ENCODE peak calls at places on chromosomes 5 and 9, in six cellular contexts. One of them, this sample, is unnamed.

GRCh38 chr9:134863306-134863902 is 17.2 kb upstream of the FCN2 start:
- DNase-seq in pancreas: no peak
- DNase-seq in AG04450: no peak
- DNase-seq in dorsolateral prefrontal cortex: no peak
- DNase-seq in OCI-LY7: no peak
- DNase-seq in GM23338: no peak
- DNase-seq in this sample: no peak

GRCh38 chr9:77783518-77783917 is 135.4 kb upstream of the GNA14 start:
- DNase-seq in dorsolateral prefrontal cortex: no peak
- DNase-seq in GM23338: no peak
- DNase-seq in OCI-LY7: no peak
- DNase-seq in pancreas: no peak
- DNase-seq in AG04450: no peak
- DNase-seq in this sample: no peak

GRCh38 chr5:100706796-100707195 is 171.6 kb downstream of the FAM174A start:
- DNase-seq in dorsolateral prefrontal cortex: no peak
- DNase-seq in GM23338: peak; percentile 47
- DNase-seq in pancreas: no peak
- DNase-seq in AG04450: no peak
- DNase-seq in OCI-LY7: peak; percentile 23
- DNase-seq in this sample: no peak

GRCh38 chr5:13189532-13189931 is 755.0 kb downstream of the DNAH5 start:
- DNase-seq in GM23338: no peak
- DNase-seq in dorsolateral prefrontal cortex: no peak
- DNase-seq in pancreas: no peak
- DNase-seq in OCI-LY7: no peak
- DNase-seq in AG04450: no peak
- DNase-seq in this sample: no peak

GRCh38 chr5:135576075-135576599 is 2.7 kb downstream of the CXCL14 start:
- DNase-seq in pancreas: no peak
- DNase-seq in OCI-LY7: no peak
- DNase-seq in GM23338: peak; percentile 34
- DNase-seq in dorsolateral prefrontal cortex: no peak
- DNase-seq in AG04450: no peak
- DNase-seq in this sample: no peak

GRCh38 chr5:119078071-119078846 is 7.4 kb downstream of the DMXL1 start:
- DNase-seq in pancreas: no peak
- DNase-seq in AG04450: no peak
- DNase-seq in GM23338: no peak
- DNase-seq in OCI-LY7: no peak
- DNase-seq in dorsolateral prefrontal cortex: no peak
- DNase-seq in this sample: no peak

GRCh38 chr5:176994460-176995121 is 12.0 kb downstream of the UIMC1 start:
- DNase-seq in OCI-LY7: peak; percentile 95
- DNase-seq in dorsolateral prefrontal cortex: no peak
- DNase-seq in pancreas: peak; percentile 58
- DNase-seq in GM23338: peak; percentile 13
- DNase-seq in AG04450: no peak
- DNase-seq in this sample: no peak

GRCh38 chr5:43658499-43658898 is 55.5 kb downstream of the NNT start:
- DNase-seq in GM23338: no peak
- DNase-seq in dorsolateral prefrontal cortex: no peak
- DNase-seq in OCI-LY7: no peak
- DNase-seq in pancreas: no peak
- DNase-seq in AG04450: peak; percentile 64
- DNase-seq in this sample: no peak

GRCh38 chr5:123429221-123429954 is 6.2 kb upstream of the CEP120 start:
- DNase-seq in GM23338: no peak
- DNase-seq in OCI-LY7: no peak
- DNase-seq in dorsolateral prefrontal cortex: no peak
- DNase-seq in pancreas: no peak
- DNase-seq in AG04450: no peak
- DNase-seq in this sample: no peak

GRCh38 chr9:27125936-27126335 is 16.9 kb downstream of the TEK start:
- DNase-seq in pancreas: no peak
- DNase-seq in GM23338: no peak
- DNase-seq in dorsolateral prefrontal cortex: no peak
- DNase-seq in AG04450: peak; percentile 70
- DNase-seq in OCI-LY7: no peak
- DNase-seq in this sample: no peak

GRCh38 chr9:122392284-122392683 is 21.5 kb downstream of the PTGS1 start:
- DNase-seq in pancreas: no peak
- DNase-seq in dorsolateral prefrontal cortex: no peak
- DNase-seq in GM23338: no peak
- DNase-seq in OCI-LY7: no peak
- DNase-seq in AG04450: no peak
- DNase-seq in this sample: no peak

GRCh38 chr5:161414037-161414436 is 132.5 kb downstream of the GABRB2 start:
- DNase-seq in GM23338: no peak
- DNase-seq in AG04450: no peak
- DNase-seq in pancreas: no peak
- DNase-seq in dorsolateral prefrontal cortex: no peak
- DNase-seq in OCI-LY7: no peak
- DNase-seq in this sample: no peak

GRCh38 chr9:130290353-130291181 is 25.0 kb downstream of the HMCN2 start:
- DNase-seq in OCI-LY7: no peak
- DNase-seq in pancreas: no peak
- DNase-seq in GM23338: no peak
- DNase-seq in AG04450: no peak
- DNase-seq in dorsolateral prefrontal cortex: no peak
- DNase-seq in this sample: no peak

GRCh38 chr5:133952729-133953567 is 15.5 kb downstream of the C5orf15 start:
- DNase-seq in GM23338: no peak
- DNase-seq in AG04450: peak; percentile 84
- DNase-seq in dorsolateral prefrontal cortex: peak; percentile 14
- DNase-seq in pancreas: no peak
- DNase-seq in OCI-LY7: no peak
- DNase-seq in this sample: no peak

GRCh38 chr9:116572095-116572748 is 114.9 kb upstream of the TRIM32 start:
- DNase-seq in dorsolateral prefrontal cortex: peak; percentile 65
- DNase-seq in pancreas: peak; percentile 93
- DNase-seq in OCI-LY7: peak; percentile 33
- DNase-seq in GM23338: peak; percentile 88
- DNase-seq in AG04450: peak; percentile 81
- DNase-seq in this sample: peak; percentile 73

GRCh38 chr5:90551376-90551775 is 7.2 kb upstream of the ADGRV1 start:
- DNase-seq in GM23338: no peak
- DNase-seq in pancreas: no peak
- DNase-seq in dorsolateral prefrontal cortex: no peak
- DNase-seq in AG04450: no peak
- DNase-seq in OCI-LY7: no peak
- DNase-seq in this sample: no peak

GRCh38 chr5:107331312-107331711 is 339.4 kb downstream of the EFNA5 start:
- DNase-seq in OCI-LY7: no peak
- DNase-seq in AG04450: no peak
- DNase-seq in GM23338: no peak
- DNase-seq in pancreas: no peak
- DNase-seq in dorsolateral prefrontal cortex: no peak
- DNase-seq in this sample: no peak

GRCh38 chr5:14399054-14399657 is 182.4 kb upstream of the OTULINL start:
- DNase-seq in pancreas: no peak
- DNase-seq in dorsolateral prefrontal cortex: no peak
- DNase-seq in AG04450: no peak
- DNase-seq in OCI-LY7: peak; percentile 57
- DNase-seq in GM23338: peak; percentile 72
- DNase-seq in this sample: no peak

GRCh38 chr5:1723957-1724821 is 75.4 kb downstream of the MRPL36 start:
- DNase-seq in GM23338: no peak
- DNase-seq in pancreas: no peak
- DNase-seq in dorsolateral prefrontal cortex: no peak
- DNase-seq in AG04450: no peak
- DNase-seq in OCI-LY7: no peak
- DNase-seq in this sample: no peak

GRCh38 chr9:17802249-17802857 is 223.5 kb downstream of the SH3GL2 start:
- DNase-seq in AG04450: no peak
- DNase-seq in pancreas: no peak
- DNase-seq in dorsolateral prefrontal cortex: no peak
- DNase-seq in OCI-LY7: peak; percentile 6
- DNase-seq in GM23338: peak; percentile 38
- DNase-seq in this sample: no peak

GRCh38 chr5:132414634-132415377 is 45.3 kb downstream of the SLC22A5 start:
- DNase-seq in AG04450: no peak
- DNase-seq in OCI-LY7: no peak
- DNase-seq in GM23338: no peak
- DNase-seq in dorsolateral prefrontal cortex: no peak
- DNase-seq in pancreas: no peak
- DNase-seq in this sample: no peak

GRCh38 chr5:156095709-156096241 is 231.2 kb upstream of the SGCD start:
- DNase-seq in OCI-LY7: no peak
- DNase-seq in AG04450: no peak
- DNase-seq in GM23338: no peak
- DNase-seq in dorsolateral prefrontal cortex: no peak
- DNase-seq in pancreas: no peak
- DNase-seq in this sample: no peak
- TF ChIP-seq CTCF in OCI-LY7: no peak
- TF ChIP-seq CTCF in AG04450: no peak
- TF ChIP-seq CTCF in GM23338: no peak
- TF ChIP-seq CTCF in dorsolateral prefrontal cortex: no peak
- TF ChIP-seq CTCF in pancreas: no peak
- TF ChIP-seq CTCF in this sample: no peak

DNA sequence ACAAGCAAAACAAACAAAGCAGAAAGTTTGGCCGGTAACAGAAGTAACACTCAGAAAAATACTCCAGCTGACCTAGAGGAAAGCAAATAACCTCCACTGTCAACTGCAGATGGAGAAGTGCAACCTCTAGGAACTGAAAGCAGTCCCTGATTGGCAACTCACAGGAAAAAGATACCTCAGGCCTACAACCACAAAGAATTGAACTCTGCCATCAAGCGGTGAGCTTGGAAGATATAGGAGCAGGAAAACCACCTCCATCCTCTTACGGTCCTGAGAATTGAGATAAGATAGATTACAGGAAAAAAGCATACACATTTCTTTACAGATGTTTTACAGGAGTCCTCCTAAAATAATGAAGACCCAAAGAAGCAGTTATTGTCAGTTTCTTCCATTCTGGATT is 184.5 kb downstream of the PDZD2 start:
- DNase-seq in OCI-LY7: no peak
- DNase-seq in GM23338: peak; percentile 57
- DNase-seq in AG04450: no peak
- DNase-seq in dorsolateral prefrontal cortex: no peak
- DNase-seq in pancreas: no peak
- DNase-seq in this sample: no peak
- TF ChIP-seq CTCF in OCI-LY7: peak; percentile 31
- TF ChIP-seq CTCF in GM23338: peak; percentile 50
- TF ChIP-seq CTCF in AG04450: no peak
- TF ChIP-seq CTCF in dorsolateral prefrontal cortex: no peak
- TF ChIP-seq CTCF in pancreas: no peak
- TF ChIP-seq CTCF in this sample: no peak

DNA sequence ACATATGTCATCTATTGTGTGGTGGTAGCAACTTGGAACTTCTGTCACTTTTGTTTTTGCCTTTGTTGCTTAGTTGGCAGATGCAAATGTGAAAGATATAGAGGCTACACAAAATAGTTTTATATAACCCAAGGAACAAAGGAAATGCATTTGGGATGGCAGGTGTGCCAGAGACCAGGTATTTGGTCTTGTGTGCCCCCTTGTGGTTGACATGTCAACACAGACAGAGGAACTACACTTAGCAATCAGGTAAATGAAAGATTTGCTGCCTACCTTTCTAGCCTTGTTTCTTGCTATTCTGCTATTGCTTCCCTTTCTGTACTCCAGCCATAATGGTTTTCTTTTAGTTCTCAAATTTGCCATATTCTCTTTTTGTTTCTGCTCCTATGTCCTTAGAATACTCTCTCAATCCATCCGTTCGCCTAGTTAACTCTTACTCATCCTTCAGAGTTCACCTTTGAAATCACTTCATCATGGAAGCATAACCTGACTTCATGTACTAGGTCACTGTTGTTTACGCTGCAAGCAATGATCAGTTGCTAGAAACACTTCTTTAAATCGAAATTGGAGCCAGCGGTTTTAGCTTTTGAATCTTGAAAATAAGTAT is 119.5 kb downstream of the TRPM3 start:
- DNase-seq in GM23338: peak; percentile 88
- DNase-seq in OCI-LY7: peak; percentile 35
- DNase-seq in dorsolateral prefrontal cortex: no peak
- DNase-seq in pancreas: no peak
- DNase-seq in AG04450: no peak
- DNase-seq in this sample: no peak
- TF ChIP-seq CTCF in GM23338: peak; percentile 84
- TF ChIP-seq CTCF in OCI-LY7: peak; percentile 79
- TF ChIP-seq CTCF in dorsolateral prefrontal cortex: no peak
- TF ChIP-seq CTCF in pancreas: peak; percentile 35
- TF ChIP-seq CTCF in AG04450: peak; percentile 63
- TF ChIP-seq CTCF in this sample: no peak

DNA sequence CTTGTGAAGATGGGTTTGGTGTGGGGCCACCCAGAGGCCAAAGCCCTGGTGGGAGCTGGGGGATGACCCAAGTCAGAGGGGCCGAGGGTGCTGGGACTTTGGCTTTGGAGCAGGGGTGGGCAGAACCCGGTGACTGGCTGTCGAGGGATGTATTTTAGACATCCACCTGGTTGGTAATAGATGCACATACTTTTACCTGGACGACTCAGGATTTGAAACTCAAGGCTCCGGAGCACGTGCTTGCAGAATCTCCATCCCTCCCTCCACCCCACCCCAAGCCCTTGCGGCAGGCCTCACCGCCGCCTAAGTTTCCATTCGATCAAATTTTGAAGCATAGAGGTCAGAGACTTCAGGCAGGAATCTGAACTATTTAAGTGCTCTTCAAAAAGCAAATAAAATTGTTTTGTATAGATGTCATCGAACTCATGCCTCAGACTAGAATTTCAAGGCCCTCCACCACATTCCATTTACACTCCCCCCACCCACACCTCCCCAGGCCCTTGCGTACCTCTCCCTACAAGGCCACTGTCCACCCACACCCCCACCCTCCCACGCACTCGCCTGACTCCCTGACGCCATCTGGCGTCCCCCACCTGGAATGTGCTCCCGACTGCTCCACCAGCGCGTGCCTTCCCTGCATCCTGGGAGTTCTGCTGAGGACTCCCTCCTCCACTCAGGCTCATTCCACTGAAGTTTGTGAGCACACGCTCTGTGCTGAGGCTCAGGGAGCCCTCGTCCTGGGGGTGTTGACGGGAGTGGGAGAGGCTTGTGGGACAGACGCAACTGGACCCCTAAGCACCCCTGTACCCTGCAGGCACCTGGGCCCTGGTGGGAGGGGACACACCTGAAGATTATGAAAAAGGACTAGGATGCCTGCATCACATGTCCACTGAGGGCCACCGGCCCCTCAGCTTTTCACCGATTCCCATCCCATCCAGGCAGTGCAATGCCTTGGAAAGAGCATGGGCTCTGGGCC is 56.4 kb upstream of the RPL26L1 start:
- DNase-seq in GM23338: peak; percentile 60
- DNase-seq in pancreas: peak; percentile 77
- DNase-seq in AG04450: peak; percentile 94
- DNase-seq in dorsolateral prefrontal cortex: peak; percentile 61
- DNase-seq in OCI-LY7: peak; percentile 19
- DNase-seq in this sample: peak; percentile 77
- TF ChIP-seq CTCF in GM23338: peak; percentile 41
- TF ChIP-seq CTCF in pancreas: no peak
- TF ChIP-seq CTCF in AG04450: peak; percentile 47
- TF ChIP-seq CTCF in dorsolateral prefrontal cortex: peak; percentile 36
- TF ChIP-seq CTCF in OCI-LY7: peak; percentile 50
- TF ChIP-seq CTCF in this sample: no peak

This sample was measured in omental fat pad.